ENCODE peak calls at places on chromosomes 3 and 15, in six cellular contexts. S is neuronal stem cell, Y is H9, X is IMR-90, T is mesenchymal stem cell, B is H1. C is an unnamed sample.

GRCh38 chr15:88645171-88646087 is 6.6 kb downstream of the ISG20 start:
- DNase-seq in S (no peak), Y (peak), B (peak), X (no peak), T (no peak), C (no peak)

GRCh38 chr15:57635300-57635944 is 43.7 kb downstream of the MYZAP start:
- DNase-seq in B (no peak), X (no peak), T (no peak), S (no peak), Y (no peak), C (peak)

GRCh38 chr3:100002599-100003350 is 111.5 kb downstream of the FILIP1L start:
- DNase-seq in T (peak), X (peak), Y (no peak), B (no peak), S (no peak), C (peak)

GRCh38 chr15:37125143-37125542 is 24.8 kb upstream of the MEIS2 start:
- DNase-seq in B (no peak), T (peak), Y (no peak), X (peak), S (no peak), C (no peak)

GRCh38 chr15:60362318-60363023 is 35.3 kb downstream of the ANXA2 start:
- DNase-seq in X (peak), T (peak), S (no peak), Y (no peak), B (no peak), C (no peak)

GRCh38 chr15:101481381-101481705 is 8.2 kb downstream of the PCSK6 start:
- DNase-seq in S (no peak), X (no peak), T (no peak), Y (no peak), B (no peak), C (peak)

GRCh38 chr3:11146771-11147363 is 7.4 kb upstream of the HRH1 start:
- DNase-seq in X (no peak), B (no peak), Y (no peak), T (no peak), S (no peak), C (no peak)

GRCh38 chr15:31427411-31427810 is 100.8 kb downstream of the KLF13 start:
- DNase-seq in Y (no peak), B (no peak), T (peak), X (no peak), S (no peak), C (no peak)

GRCh38 chr3:84891851-84892250 is 66.9 kb upstream of the CADM2 start:
- DNase-seq in S (no peak), Y (no peak), B (no peak), T (no peak), X (no peak), C (no peak)

GRCh38 chr3:158748237-158748828 is 16.1 kb upstream of the RARRES1 start:
- DNase-seq in Y (no peak), S (no peak), T (peak), B (no peak), X (peak), C (no peak)

GRCh38 chr15:23052522-23052921 is 13.2 kb upstream of the TUBGCP5 start:
- DNase-seq in B (no peak), S (no peak), X (no peak), Y (no peak), T (no peak), C (no peak)

GRCh38 chr15:28944696-28945300 is 59.0 kb downstream of the APBA2 start:
- DNase-seq in T (no peak), B (no peak), X (no peak), Y (peak), S (no peak), C (no peak)

GRCh38 chr15:68559342-68560310 is 19.2 kb upstream of the CORO2B start:
- DNase-seq in Y (peak), T (peak), B (peak), S (peak), X (peak), C (peak)

GRCh38 chr15:69060744-69061143 is 46.2 kb downstream of the NOX5 start:
- DNase-seq in X (no peak), T (no peak), B (no peak), Y (no peak), S (no peak), C (no peak)

GRCh38 chr3:138974467-138974866 is 27.4 kb downstream of the FOXL2NB start:
- DNase-seq in Y (no peak), B (no peak), X (peak), T (no peak), S (no peak), C (no peak)

GRCh38 chr15:52232327-52232726 is 41.1 kb upstream of the GNB5 start:
- DNase-seq in S (no peak), Y (no peak), X (no peak), T (no peak), B (no peak), C (no peak)

GRCh38 chr15:69869881-69870465 is 227.7 kb downstream of the TLE3 start:
- DNase-seq in B (no peak), T (no peak), X (no peak), Y (no peak), S (no peak), C (no peak)

GRCh38 chr15:74320358-74321247 is 46.8 kb downstream of the CYP11A1 start:
- DNase-seq in Y (peak), T (peak), S (no peak), B (peak), X (peak), C (peak)

GRCh38 chr15:31367730-31368344 is 41.2 kb downstream of the KLF13 start:
- DNase-seq in Y (no peak), S (no peak), B (no peak), T (no peak), X (no peak), C (peak)

GRCh38 chr3:23324745-23325144 is 121.6 kb downstream of the UBE2E2 start:
- DNase-seq in B (no peak), S (no peak), X (peak), T (peak), Y (no peak), C (peak)

GRCh38 chr15:24878153-24878552 is 76.6 kb upstream of the SNRPN start:
- DNase-seq in T (no peak), Y (no peak), X (peak), S (no peak), B (no peak), C (no peak)

GRCh38 chr3:97872209-97873042 is 50.6 kb downstream of the CRYBG3 start:
- DNase-seq in T (peak), B (no peak), X (peak), S (no peak), Y (no peak), C (no peak)

GRCh38 chr15:66774001-66774814 is 72.2 kb downstream of the SMAD6 start:
- DNase-seq in Y (peak), T (peak), S (peak), X (peak), B (peak), C (peak)

GRCh38 chr3:194267744-194268658 is 83.1 kb downstream of the CPN2 start:
- DNase-seq in X (peak), B (no peak), T (peak), S (no peak), Y (peak), C (no peak)

GRCh38 chr15:49962044-49962602 is 156.9 kb downstream of the ATP8B4 start:
- DNase-seq in S (no peak), Y (no peak), B (no peak), T (no peak), X (no peak), C (no peak)

GRCh38 chr3:136952292-136952691 is 5.5 kb upstream of the IL20RB start:
- DNase-seq in T (peak), B (no peak), S (no peak), Y (no peak), X (peak), C (peak)

GRCh38 chr3:98058244-98058960 is 23.3 kb upstream of the GABRR3 start:
- DNase-seq in B (no peak), Y (no peak), S (no peak), X (no peak), T (no peak), C (no peak)

GRCh38 chr3:151526771-151527170 is 65.9 kb upstream of the IGSF10 start:
- DNase-seq in T (no peak), S (no peak), X (no peak), B (no peak), Y (no peak), C (no peak)

GRCh38 chr3:194572131-194572789 is 61.0 kb downstream of the TMEM44 start:
- DNase-seq in B (no peak), T (peak), S (no peak), X (peak), Y (no peak), C (peak)

DNA sequence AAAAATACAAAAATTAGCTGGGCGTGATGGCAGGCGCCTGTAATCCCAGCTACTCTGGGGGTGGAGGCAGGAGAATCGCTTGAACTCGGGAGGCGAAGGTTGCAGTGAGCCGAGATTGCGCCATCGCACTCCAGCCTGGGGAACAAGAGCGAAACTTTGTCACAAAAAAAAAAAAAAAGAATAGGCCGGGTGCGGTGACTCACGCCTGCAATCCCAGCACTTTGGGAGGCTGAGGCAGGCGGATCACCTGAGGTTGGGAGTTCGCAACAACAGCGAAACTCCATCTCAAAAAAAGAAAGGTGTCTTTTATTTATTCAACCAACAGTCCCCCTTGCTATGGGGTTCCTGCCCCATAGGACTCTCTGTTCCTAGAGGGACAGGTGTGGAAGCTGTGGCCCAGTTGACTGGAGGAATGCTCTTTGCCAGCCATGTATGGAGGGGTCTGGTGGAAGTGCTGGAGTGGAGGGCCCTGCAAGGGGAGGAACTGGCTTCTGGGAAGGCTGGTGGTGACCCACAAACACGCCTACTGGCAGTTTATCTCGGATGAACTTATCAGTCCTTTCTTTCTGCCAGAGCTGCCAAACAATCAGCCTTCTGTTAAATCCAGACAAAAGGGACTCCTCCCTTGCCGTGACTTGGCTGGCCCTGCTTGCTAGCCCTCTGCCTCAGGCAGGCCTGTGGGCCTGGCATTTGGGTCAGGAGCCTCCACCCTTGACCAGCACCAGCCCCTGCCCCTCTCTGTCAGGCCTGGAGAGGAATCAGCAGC is 4.6 kb upstream of the DAG1 start:
- DNase-seq in S (no peak), T (no peak), B (no peak), X (no peak), Y (no peak), C (peak)
- H2BK5ac ChIP-seq in S (peak), T (no peak), B (peak), X (peak), Y (no peak), C (no peak)

DNA sequence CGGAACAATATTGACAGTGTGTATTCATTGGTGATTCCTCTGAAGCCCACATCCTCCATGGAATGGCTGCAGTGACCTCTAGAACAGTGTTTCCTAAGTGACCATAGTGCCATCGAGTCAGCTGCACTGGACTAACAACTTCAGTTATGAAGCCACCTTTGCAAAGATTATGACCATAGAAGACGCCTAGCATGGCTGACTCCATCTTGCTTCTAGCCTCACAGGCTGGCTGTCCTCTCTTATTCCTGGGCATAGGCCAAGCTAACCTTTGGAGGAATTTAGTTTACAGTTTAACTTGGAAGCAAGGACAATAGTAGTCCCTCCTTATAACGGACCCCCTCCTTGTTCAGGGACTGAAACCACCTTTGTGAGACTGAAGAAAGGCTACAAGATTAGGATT is 37.3 kb upstream of the OSBPL11 start:
- DNase-seq in X (no peak), Y (no peak), B (no peak), T (no peak), S (no peak), C (no peak)
- H3K23ac ChIP-seq in X (no peak), Y (no peak), B (no peak), T (no peak), S (no peak), C (no peak)

GRCh38 chr15:78347586-78348543 is 7.7 kb downstream of the CRABP1 start:
- DNase-seq in B (no peak), Y (no peak), S (no peak), X (no peak), T (peak), C (peak)
- H2BK5ac ChIP-seq in B (no peak), Y (no peak), S (no peak), X (no peak), T (no peak), C (peak)

GRCh38 chr3:43737001-43737440 is 46.3 kb downstream of the ABHD5 start:
- DNase-seq in S (no peak), X (no peak), Y (peak), B (no peak), T (no peak), C (peak)

GRCh38 chr3:43732747-43733425 is 42.1 kb downstream of the ABHD5 start:
- DNase-seq in S (no peak), B (no peak), X (no peak), T (no peak), Y (no peak), C (no peak)

GRCh38 chr3:43735618-43736017 is 44.9 kb downstream of the ABHD5 start:
- DNase-seq in X (no peak), S (no peak), Y (no peak), B (no peak), T (no peak), C (no peak)

GRCh38 chr3:43736558-43736995 is 45.8 kb downstream of the ABHD5 start:
- DNase-seq in Y (no peak), T (peak), B (no peak), S (no peak), X (peak), C (no peak)

DNA sequence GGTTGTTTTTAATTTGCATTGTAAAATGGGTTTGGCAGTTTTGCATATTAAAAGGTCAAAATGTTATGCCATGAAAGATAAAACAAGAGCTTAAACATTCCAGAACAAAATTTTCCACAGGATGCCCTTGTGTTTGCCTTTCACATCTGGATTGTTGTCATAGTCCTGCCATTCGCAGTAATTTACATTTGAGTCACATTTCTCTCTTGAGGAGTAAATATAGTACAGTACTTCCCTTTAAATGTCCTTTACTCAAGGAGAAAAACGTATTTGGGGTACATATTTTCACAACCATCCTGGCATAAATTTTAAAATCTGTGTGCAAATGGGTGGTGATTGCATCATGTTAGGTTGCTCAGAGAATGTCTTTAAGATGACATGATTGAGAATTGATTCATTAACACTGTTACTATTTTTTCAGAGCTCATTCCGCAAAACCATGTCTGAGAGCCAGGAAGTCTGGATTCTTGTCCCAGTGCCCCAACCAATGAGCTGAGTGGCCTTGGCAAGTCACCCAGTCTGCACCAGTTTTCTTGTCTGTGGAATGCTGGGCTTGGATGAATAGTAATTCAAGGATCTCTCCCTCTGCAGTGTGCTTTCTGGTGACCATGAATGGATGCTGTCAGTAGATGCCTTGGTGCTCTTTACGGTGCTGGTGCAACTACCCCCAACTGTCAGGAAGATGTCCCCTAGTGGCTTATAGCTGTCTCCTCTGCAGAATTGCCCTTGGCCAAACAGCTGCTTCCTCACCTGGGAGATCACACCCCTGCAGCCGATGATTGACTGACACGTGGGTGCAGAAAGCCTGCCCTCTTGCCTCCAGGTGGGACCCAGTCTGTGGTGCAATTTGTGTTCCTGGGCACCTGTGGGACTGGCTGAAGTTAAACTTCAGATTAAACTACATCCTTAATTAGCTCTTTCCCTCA is 43.0 kb downstream of the ABHD5 start:
- DNase-seq in S (no peak), X (peak), B (no peak), T (peak), Y (peak), C (peak)
- H3K23ac ChIP-seq in S (no peak), X (peak), B (no peak), T (no peak), Y (no peak), C (no peak)

DNA sequence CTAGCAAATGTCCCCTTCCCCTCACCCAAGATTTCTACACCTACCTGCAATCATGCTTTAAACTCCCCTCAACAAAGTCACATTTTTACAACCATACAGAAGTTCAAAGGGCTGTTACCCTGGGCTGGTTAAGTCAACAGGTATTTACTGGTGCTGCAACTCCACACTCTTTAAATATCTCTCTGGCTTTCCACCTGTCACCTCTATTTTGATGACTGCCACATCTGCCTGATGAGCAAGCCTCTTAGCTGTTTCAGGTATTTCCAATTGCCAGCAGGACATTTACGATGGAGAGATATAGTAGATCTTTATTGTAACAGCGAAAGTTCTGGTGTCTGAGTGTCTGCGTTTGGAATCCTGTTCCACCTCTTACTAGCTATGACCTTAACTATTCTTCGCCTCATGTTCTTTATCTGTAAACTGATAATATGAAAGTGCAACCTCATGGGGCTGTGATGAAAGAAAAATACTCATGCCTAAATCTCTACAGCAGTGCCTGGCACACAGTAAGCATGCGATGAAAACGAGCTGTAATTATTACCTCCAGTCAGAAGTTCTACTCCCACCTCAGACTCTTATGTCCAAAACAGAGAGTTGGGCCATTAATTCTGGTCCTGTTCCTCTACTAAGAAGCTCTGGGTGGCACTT is 44.2 kb upstream of the TPM1 start:
- DNase-seq in X (no peak), S (no peak), T (no peak), Y (no peak), B (no peak), C (no peak)
- H2BK5ac ChIP-seq in X (no peak), S (no peak), T (no peak), Y (no peak), B (no peak), C (no peak)

GRCh38 chr3:154893813-154894212 is 186.3 kb upstream of the MME start:
- DNase-seq in Y (no peak), T (no peak), X (no peak), S (no peak), B (no peak), C (no peak)
- H3K23ac ChIP-seq in Y (no peak), T (no peak), X (no peak), S (no peak), B (no peak), C (no peak)

GRCh38 chr15:62739082-62739481 is 303.5 kb upstream of the TPM1 start:
- DNase-seq in Y (no peak), T (peak), B (no peak), X (peak), S (no peak), C (no peak)
- H2BK5ac ChIP-seq in Y (no peak), T (no peak), B (no peak), X (peak), S (no peak), C (no peak)

C was measured in mesendoderm.